ENCODE peak calls at places on chromosomes 16 and 17, in six cellular contexts. M is Panc1, Y is uterus, D is transverse colon, Q is PC-9, V is pancreas. G is an unnamed sample.

GRCh38 chr16:70597135-70597534 is 49.2 kb upstream of the IL34 start:
- DNase-seq in M (no peak), Y (no peak), D (no peak), Q (no peak), V (no peak), G (no peak)

GRCh38 chr17:2012499-2012898 is 12.6 kb downstream of the RTN4RL1 start:
- DNase-seq in M (no peak), Y (no peak), D (no peak), Q (no peak), V (no peak), G (no peak)

GRCh38 chr16:26952411-26952810 is 114.3 kb upstream of the C16orf82 start:
- DNase-seq in M (no peak), Y (no peak), D (no peak), Q (no peak), V (no peak), G (no peak)

GRCh38 chr17:34151081-34151480 is 104.0 kb upstream of the CCL2 start:
- DNase-seq in M (no peak), Y (no peak), D (no peak), Q (no peak), V (no peak), G (no peak)

GRCh38 chr16:66131156-66131807 is 235.2 kb upstream of the CDH5 start:
- DNase-seq in M (no peak), Y (no peak), D (no peak), Q (no peak), V (no peak), G (no peak)

GRCh38 chr17:9252525-9252924 is 231.2 kb downstream of the NTN1 start:
- DNase-seq in M (no peak), Y (no peak), D (no peak), Q (no peak), V (no peak), G (no peak)

GRCh38 chr16:27107185-27107592 is 40.5 kb downstream of the C16orf82 start:
- DNase-seq in M (no peak), Y (no peak), D (no peak), Q (no peak), V (no peak), G (no peak)

GRCh38 chr16:16036359-16036792 is 87.0 kb downstream of the ABCC1 start:
- DNase-seq in M (no peak), Y (no peak), D (no peak), Q (peak; percentile 43), V (no peak), G (no peak)

GRCh38 chr16:7185689-7186088 is 147.0 kb upstream of the RBFOX1 start:
- DNase-seq in M (peak; percentile 15), Y (no peak), D (no peak), Q (peak; percentile 48), V (no peak), G (no peak)

GRCh38 chr16:4244254-4244812 is 2.5 kb upstream of the SRL start:
- DNase-seq in M (no peak), Y (no peak), D (no peak), Q (peak; percentile 34), V (no peak), G (no peak)

GRCh38 chr17:59527325-59527917 is 38.0 kb upstream of the DHX40 start:
- DNase-seq in M (no peak), Y (no peak), D (no peak), Q (no peak), V (no peak), G (no peak)

GRCh38 chr17:57422574-57423164 is 166.3 kb downstream of the MSI2 start:
- DNase-seq in M (peak; percentile 45), Y (no peak), D (no peak), Q (peak; percentile 69), V (no peak), G (no peak)

GRCh38 chr16:65070831-65071230 is 51.0 kb downstream of the CDH11 start:
- DNase-seq in M (peak; percentile 10), Y (peak; percentile 69), D (peak; percentile 52), Q (no peak), V (peak; percentile 40), G (no peak)

GRCh38 chr17:73998246-73999220 is 204.9 kb upstream of the RPL38 start:
- DNase-seq in M (peak; percentile 25), Y (peak; percentile 17), D (peak; percentile 78), Q (no peak), V (peak; percentile 37), G (peak; percentile 61)

GRCh38 chr16:27228036-27228435 is 24.7 kb downstream of the KDM8 start:
- DNase-seq in M (no peak), Y (no peak), D (no peak), Q (no peak), V (no peak), G (no peak)

GRCh38 chr16:27361987-27362386 is 40.0 kb upstream of the IL21R start:
- DNase-seq in M (no peak), Y (no peak), D (no peak), Q (no peak), V (no peak), G (no peak)

GRCh38 chr16:11634307-11634706 is 33.9 kb upstream of the SNN start:
- DNase-seq in M (no peak), Y (no peak), D (no peak), Q (no peak), V (no peak), G (no peak)

GRCh38 chr17:19290047-19290705 is 53.0 kb downstream of the EPN2 start:
- DNase-seq in M (no peak), Y (no peak), D (no peak), Q (no peak), V (no peak), G (no peak)

GRCh38 chr17:77810536-77810935 is 148.0 kb upstream of the TNRC6C start:
- DNase-seq in M (no peak), Y (peak; percentile 72), D (peak; percentile 26), Q (no peak), V (no peak), G (no peak)

GRCh38 chr17:45370949-45371413 is 54.2 kb upstream of the MAP3K14 start:
- DNase-seq in M (no peak), Y (no peak), D (no peak), Q (peak; percentile 48), V (no peak), G (no peak)

GRCh38 chr17:43363926-43364285 is 34.9 kb upstream of the ARL4D start:
- DNase-seq in M (no peak), Y (no peak), D (no peak), Q (no peak), V (no peak), G (no peak)

GRCh38 chr17:83073389-83074063 is 5.9 kb upstream of the METRNL start:
- DNase-seq in M (no peak), Y (peak; percentile 61), D (peak; percentile 87), Q (peak; percentile 56), V (no peak), G (no peak)

GRCh38 chr16:87836844-87837581 is 32.3 kb downstream of the SLC7A5 start:
- DNase-seq in M (no peak), Y (no peak), D (no peak), Q (no peak), V (no peak), G (no peak)

GRCh38 chr17:78343099-78343432 is 16.8 kb downstream of the SOCS3 start:
- DNase-seq in M (no peak), Y (peak; percentile 81), D (peak; percentile 60), Q (no peak), V (peak; percentile 65), G (peak; percentile 29)

GRCh38 chr16:81365731-81366130 is 51.0 kb downstream of the GAN start:
- DNase-seq in M (no peak), Y (no peak), D (no peak), Q (no peak), V (no peak), G (no peak)

GRCh38 chr17:63685021-63685420 is 14.9 kb downstream of the LIMD2 start:
- DNase-seq in M (no peak), Y (no peak), D (no peak), Q (no peak), V (no peak), G (no peak)

GRCh38 chr16:54346046-54346445 is 59.5 kb upstream of the IRX3 start:
- DNase-seq in M (no peak), Y (no peak), D (no peak), Q (no peak), V (no peak), G (no peak)

GRCh38 chr17:21027031-21027430 is 15.8 kb downstream of the USP22 start:
- DNase-seq in M (no peak), Y (no peak), D (no peak), Q (no peak), V (no peak), G (no peak)

GRCh38 chr17:59101178-59101577 is 5.5 kb downstream of the TRIM37 start:
- DNase-seq in M (no peak), Y (no peak), D (no peak), Q (no peak), V (no peak), G (no peak)

GRCh38 chr16:30183236-30183960 is at the start of gene CORO1A:
- DNase-seq in M (peak; percentile 7), Y (peak; percentile 86), D (peak; percentile 90), Q (peak; percentile 61), V (peak; percentile 80), G (peak; percentile 81)

GRCh38 chr17:59357219-59357699 is 25.8 kb downstream of the YPEL2 start:
- DNase-seq in M (no peak), Y (no peak), D (no peak), Q (no peak), V (no peak), G (no peak)

GRCh38 chr16:75169899-75170405 is 21.6 kb downstream of the ZFP1 start:
- DNase-seq in M (no peak), Y (no peak), D (no peak), Q (no peak), V (no peak), G (no peak)
- TF ChIP-seq CTCF in M (no peak), Y (no peak), D (no peak), Q (no peak), V (no peak), G (no peak)

GRCh38 chr17:39611441-39612112 is 3.9 kb upstream of the NEUROD2 start:
- DNase-seq in M (no peak), Y (no peak), D (no peak), Q (no peak), V (no peak), G (no peak)
- H3K27ac ChIP-seq in M (no peak overlapping the region), Y (no peak overlapping the region), D (no peak overlapping the region), Q (no peak overlapping the region), V (no peak overlapping the region), G (no peak overlapping the region)

DNA sequence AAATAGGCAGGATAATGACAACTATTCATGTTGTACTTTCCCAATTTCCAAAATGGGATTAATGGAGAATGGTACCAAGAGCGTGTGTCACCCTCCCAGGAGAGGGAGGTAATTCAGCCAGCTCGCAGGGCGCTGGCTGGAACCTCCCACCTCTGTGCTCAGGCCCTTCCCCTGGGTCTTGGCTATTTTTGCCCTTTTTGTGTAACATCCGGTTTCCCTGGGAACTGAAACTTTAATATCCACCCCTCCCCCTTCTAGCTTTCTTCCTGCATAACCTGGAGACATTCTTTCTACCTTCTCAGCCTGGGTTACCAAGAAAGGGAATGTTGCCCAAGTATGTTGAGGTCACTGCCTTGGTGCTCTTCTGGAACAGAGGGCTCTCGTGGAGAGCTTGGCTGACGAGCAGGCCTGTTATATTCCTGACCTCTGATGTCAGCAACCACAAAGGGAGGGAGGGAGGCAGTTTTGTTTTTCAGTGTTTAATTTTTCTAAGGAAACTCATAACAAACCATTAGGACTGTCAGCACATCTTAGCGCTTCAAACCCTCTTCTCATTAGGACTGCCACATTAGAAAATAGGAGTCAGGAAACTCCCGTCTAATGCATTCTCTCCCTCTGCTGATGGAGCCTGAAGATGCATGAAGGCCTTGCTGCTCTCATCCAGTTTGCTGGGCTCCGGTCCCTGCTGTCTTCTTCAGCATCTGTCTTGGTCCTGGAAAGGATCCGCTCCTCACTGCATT is 25.6 kb downstream of the ITGB3 start:
- DNase-seq in M (no peak), Y (peak; percentile 74), D (peak; percentile 56), Q (peak; percentile 99), V (no peak), G (no peak)
- TF ChIP-seq CTCF in M (no peak), Y (peak; percentile 34), D (no peak), Q (no peak), V (no peak), G (no peak)

GRCh38 chr17:75341784-75342183 is 52.6 kb upstream of the SLC25A19 start:
- DNase-seq in M (no peak), Y (no peak), D (no peak), Q (no peak), V (no peak), G (no peak)
- H3K27ac ChIP-seq in M (no peak overlapping the region), Y (no peak overlapping the region), D (no peak overlapping the region), Q (no peak overlapping the region), V (no peak overlapping the region), G (peak overlapping the region; percentile 17)

G was measured in CD4-positive, alpha-beta T cell.